ENCODE peak calls at places on chromosomes 2 and 18, in five cellular contexts. L is right lobe of liver, D is heart right ventricle, A is DND-41, P is uterus. Y is an unnamed sample. For H3K4me1 and H3K36me3, the result is how much of the 10 kb centered on the place peaks cover.

GRCh38 chr2:35391736-35392442 is 963.7 kb upstream of the CRIM1 start:
- DNase-seq in A (no peak), D (no peak), L (no peak), P (no peak), Y (no peak)

GRCh38 chr2:173271825-173272224 is 82.8 kb upstream of the CDCA7 start:
- DNase-seq in A (no peak), L (no peak), P (no peak), D (no peak), Y (no peak)

GRCh38 chr2:199977984-199978415 is 22.6 kb downstream of the MAIP1 start:
- DNase-seq in D (no peak), A (no peak), L (peak), P (no peak), Y (no peak)

GRCh38 chr2:39942970-39943369 is 163.9 kb upstream of the THUMPD2 start:
- DNase-seq in A (no peak), L (no peak), D (no peak), P (no peak), Y (no peak)

GRCh38 chr18:52694804-52695203 is 354.8 kb downstream of the DCC start:
- DNase-seq in P (no peak), D (no peak), A (no peak), L (no peak), Y (no peak)

GRCh38 chr18:9021458-9021857 is 81.0 kb upstream of the NDUFV2 start:
- DNase-seq in A (no peak), D (no peak), L (no peak), P (no peak), Y (no peak)

GRCh38 chr2:67895171-67895941 is 167.4 kb downstream of the C1D start:
- DNase-seq in P (peak), L (no peak), D (peak), A (no peak), Y (no peak)

GRCh38 chr2:106695919-106696318 is 190.0 kb downstream of the ST6GAL2 start:
- DNase-seq in D (no peak), A (no peak), P (no peak), L (no peak), Y (no peak)

GRCh38 chr2:159982270-159982669 is 80.1 kb downstream of the PLA2R1 start:
- DNase-seq in L (no peak), P (peak), A (no peak), D (no peak), Y (no peak)

GRCh38 chr2:169001116-169001815 is 29.9 kb downstream of the ABCB11 start:
- DNase-seq in P (no peak), L (no peak), D (no peak), A (no peak), Y (no peak)

GRCh38 chr2:236964291-236964690 is 121.4 kb upstream of the COPS8 start:
- DNase-seq in P (no peak), D (no peak), L (peak), A (no peak), Y (no peak)

GRCh38 chr18:28626757-28627156 is 449.8 kb upstream of the CDH2 start:
- DNase-seq in A (no peak), L (no peak), P (no peak), D (no peak), Y (no peak)

GRCh38 chr2:241039416-241039815 is 41.0 kb downstream of the SNED1 start:
- DNase-seq in D (no peak), A (no peak), P (no peak), L (no peak), Y (no peak)

GRCh38 chr2:119405151-119405550 is 26.5 kb upstream of the TMEM37 start:
- DNase-seq in D (no peak), A (no peak), L (no peak), P (no peak), Y (no peak)

GRCh38 chr2:85988210-85988913 is 99.6 kb upstream of the ST3GAL5 start:
- DNase-seq in L (no peak), P (peak), D (no peak), A (no peak), Y (no peak)

GRCh38 chr2:88227446-88227845 is 57.3 kb downstream of the THNSL2 start:
- DNase-seq in L (no peak), D (no peak), A (no peak), P (no peak), Y (no peak)

GRCh38 chr2:104344985-104345384 is 508.9 kb upstream of the POU3F3 start:
- DNase-seq in A (no peak), P (no peak), D (no peak), L (no peak), Y (no peak)

GRCh38 chr2:132517386-132517785 is 100.8 kb downstream of the GPR39 start:
- DNase-seq in L (no peak), D (no peak), A (no peak), P (no peak), Y (no peak)

GRCh38 chr2:9205963-9206948 is at the start of gene ASAP2:
- DNase-seq in A (peak), L (peak), P (peak), D (peak), Y (peak)

GRCh38 chr2:84052043-84052442 is 407.0 kb downstream of the SUCLG1 start:
- DNase-seq in L (no peak), A (no peak), P (no peak), D (no peak), Y (no peak)

GRCh38 chr2:73069041-73069854 is 2.3 kb downstream of the SFXN5 start:
- DNase-seq in A (no peak), D (no peak), L (no peak), P (no peak), Y (no peak)

GRCh38 chr2:26245231-26245732 is 543 bp downstream of the HADHB start:
- DNase-seq in D (no peak), P (no peak), L (peak), A (no peak), Y (peak)

GRCh38 chr2:26243643-26244478 is 571 bp downstream of the HADHA start:
- DNase-seq in P (no peak), A (no peak), D (no peak), L (no peak), Y (peak)

GRCh38 chr2:26244479-26245230 is at the start of the genes HADHA and HADHB:
- DNase-seq in D (peak), A (peak), L (peak), P (peak), Y (peak)

GRCh38 chr2:26246818-26247217 is 2.1 kb downstream of the HADHB start:
- DNase-seq in P (no peak), A (peak), L (no peak), D (peak), Y (peak)

GRCh38 chr2:26245810-26246209 is 1.1 kb downstream of the HADHB start:
- DNase-seq in D (no peak), A (no peak), L (no peak), P (no peak), Y (no peak)
- H3K27ac ChIP-seq in D (peak), A (peak), L (peak), P (peak), Y (peak)

DNA sequence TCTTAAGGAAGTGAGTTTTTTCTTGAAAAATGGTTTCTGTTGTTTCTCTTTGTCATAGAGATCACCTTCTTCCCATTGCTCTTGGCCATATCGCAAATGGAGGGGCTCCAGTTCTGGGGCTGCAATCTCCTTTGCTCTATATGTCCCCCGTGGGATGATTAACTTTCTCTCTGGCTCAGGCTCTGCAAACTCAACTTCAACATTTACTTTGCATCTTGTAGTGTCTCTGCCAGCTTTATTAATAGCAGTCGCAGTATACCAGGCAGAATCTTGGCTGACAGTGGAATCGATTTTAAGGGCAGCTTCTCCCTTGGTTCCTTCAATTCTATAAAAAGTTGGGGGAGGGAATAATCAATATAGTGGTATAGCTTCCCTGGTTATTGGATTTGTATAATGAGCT is 30.5 kb downstream of the TTN start:
- DNase-seq in P (no peak), D (no peak), L (no peak), A (no peak), Y (no peak)
- H3K4me1 ChIP-seq in P (under half), D (under half), L (under half), A (under half), Y (under half)

GRCh38 chr2:210188755-210189154 is 17.5 kb upstream of the KANSL1L start:
- DNase-seq in D (no peak), P (no peak), A (peak), L (no peak), Y (no peak)
- H3K36me3 ChIP-seq in D (under half), P (under half), A (under half), L (under half), Y (under half)

DNA sequence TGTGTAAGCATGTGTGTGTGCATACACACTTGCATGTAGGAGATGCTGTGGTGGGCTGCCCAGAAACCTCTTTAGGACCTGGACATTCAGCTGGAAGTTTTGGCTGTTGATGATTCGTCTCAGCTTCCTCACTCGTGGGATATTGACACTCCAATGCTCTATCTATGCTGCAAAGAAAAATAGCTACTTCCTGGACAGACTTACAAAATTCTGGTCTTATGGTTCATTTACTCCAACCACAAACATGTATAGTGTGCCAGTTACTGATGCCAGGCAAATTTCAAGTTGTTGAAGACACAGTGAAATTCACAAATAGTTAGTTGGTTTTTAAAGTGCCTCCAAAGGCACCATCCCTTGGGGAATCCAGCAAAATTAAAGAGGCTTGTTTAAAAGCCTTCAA is 882.6 kb downstream of the CPS1 start:
- DNase-seq in P (no peak), D (no peak), L (no peak), A (no peak), Y (no peak)
- H3K27ac ChIP-seq in P (no peak), D (no peak), L (no peak), A (no peak), Y (no peak)

DNA sequence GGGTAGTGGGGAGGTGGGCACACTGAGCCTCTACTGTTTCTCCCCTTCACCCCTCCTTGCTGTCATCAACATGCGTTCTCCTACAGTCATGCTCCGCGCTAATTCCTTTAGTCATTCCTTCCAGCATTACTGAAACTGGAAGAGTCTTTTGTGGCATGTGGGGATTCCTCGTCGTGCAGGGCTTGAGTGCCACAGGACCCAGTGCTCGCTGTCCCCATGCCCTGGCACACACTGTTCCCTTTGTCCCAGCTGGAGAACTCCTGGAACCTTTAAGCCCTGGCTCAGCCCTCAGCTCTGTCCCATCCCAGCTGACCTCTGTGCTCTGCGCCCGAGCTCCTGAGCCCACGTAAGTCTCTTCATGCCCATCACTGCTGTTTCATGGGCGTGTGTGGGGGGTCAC is 42.1 kb downstream of the ODC1 start:
- DNase-seq in A (no peak), D (no peak), P (no peak), L (peak), Y (no peak)
- H3K4me1 ChIP-seq in A (under half), D (half or more), P (under half), L (half or more), Y (half or more)

GRCh38 chr2:27227501-27227900 is 10.3 kb downstream of the CAD start:
- DNase-seq in D (no peak), P (no peak), A (no peak), L (no peak), Y (no peak)
- H3K36me3 ChIP-seq in D (under half), P (under half), A (half or more), L (half or more), Y (half or more)

GRCh38 chr2:53403836-53404413 is 363.7 kb upstream of the CHAC2 start:
- DNase-seq in D (no peak), L (no peak), P (no peak), A (no peak), Y (no peak)
- H3K27ac ChIP-seq in D (no peak), L (no peak), P (no peak), A (no peak), Y (no peak)

DNA sequence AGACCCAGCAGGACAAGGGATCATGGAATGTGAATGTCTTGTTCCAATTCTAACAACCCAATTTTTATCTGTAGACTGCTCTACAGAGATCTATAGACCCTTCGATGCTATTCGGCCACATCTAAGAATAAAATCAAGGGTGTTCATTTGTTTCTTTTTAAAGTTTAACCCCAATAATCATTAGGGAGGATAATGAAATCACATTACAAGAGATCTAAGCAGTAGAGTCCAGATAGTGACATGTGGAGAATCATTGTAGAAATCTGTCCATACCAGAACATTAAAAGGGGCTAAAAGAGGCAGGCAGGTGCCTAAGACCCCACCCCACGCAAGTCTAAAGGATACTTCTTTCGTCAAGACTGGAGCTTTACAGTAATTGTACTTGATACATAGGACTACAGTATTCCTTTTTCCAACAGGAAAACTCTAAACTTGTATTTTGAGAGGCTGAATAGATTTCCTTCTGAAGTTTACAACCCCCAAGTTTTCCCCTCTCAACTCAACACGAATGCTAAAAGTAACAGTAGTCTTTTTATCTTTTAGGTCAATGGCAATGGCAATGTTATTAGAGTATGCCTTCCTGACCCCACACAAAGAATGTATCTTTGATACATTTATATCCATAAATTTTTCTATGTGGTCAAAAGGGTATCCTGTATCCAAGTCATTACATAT is 183.7 kb downstream of the TCF4 start:
- DNase-seq in D (no peak), L (no peak), P (no peak), A (no peak), Y (no peak)
- H3K4me1 ChIP-seq in D (under half), L (under half), P (under half), A (under half), Y (under half)